ENCODE peak calls at places on chromosomes 1 and 21, in eight cellular contexts. One of them, this sample, is unnamed.

GRCh38 chr1:116667577-116668105 is at the start of gene IGSF3:
- DNase-seq in HTR-8/SVneo: peak; percentile 41
- DNase-seq in omental fat pad: peak; percentile 27
- DNase-seq in stimulated activated CD4-positive, alpha-beta T cell treated with anti-CD3 and anti-CD28 coated beads, Interleukin-15, amount 100 ng/mL, for 24 hours: peak; percentile 79
- DNase-seq in left ventricle myocardium superior: peak; percentile 90
- DNase-seq in GM23338: peak; percentile 89
- DNase-seq in endodermal cell: peak; percentile 93
- DNase-seq in upper lobe of right lung: peak; percentile 92
- DNase-seq in this sample: peak; percentile 79

GRCh38 chr1:94095744-94096469 is 25.0 kb downstream of the ABCA4 start:
- DNase-seq in upper lobe of right lung: no peak
- DNase-seq in endodermal cell: no peak
- DNase-seq in HTR-8/SVneo: no peak
- DNase-seq in omental fat pad: no peak
- DNase-seq in GM23338: no peak
- DNase-seq in left ventricle myocardium superior: peak; percentile 70
- DNase-seq in stimulated activated CD4-positive, alpha-beta T cell treated with anti-CD3 and anti-CD28 coated beads, Interleukin-15, amount 100 ng/mL, for 24 hours: no peak
- DNase-seq in this sample: peak; percentile 48

GRCh38 chr1:10665930-10666850 is 130.3 kb downstream of the CASZ1 start:
- DNase-seq in omental fat pad: no peak
- DNase-seq in upper lobe of right lung: peak; percentile 94
- DNase-seq in stimulated activated CD4-positive, alpha-beta T cell treated with anti-CD3 and anti-CD28 coated beads, Interleukin-15, amount 100 ng/mL, for 24 hours: no peak
- DNase-seq in left ventricle myocardium superior: peak; percentile 90
- DNase-seq in endodermal cell: no peak
- DNase-seq in GM23338: no peak
- DNase-seq in HTR-8/SVneo: no peak
- DNase-seq in this sample: no peak

GRCh38 chr1:205301220-205301821 is 20.2 kb downstream of the NUAK2 start:
- DNase-seq in stimulated activated CD4-positive, alpha-beta T cell treated with anti-CD3 and anti-CD28 coated beads, Interleukin-15, amount 100 ng/mL, for 24 hours: no peak
- DNase-seq in left ventricle myocardium superior: no peak
- DNase-seq in endodermal cell: peak; percentile 99
- DNase-seq in upper lobe of right lung: peak; percentile 95
- DNase-seq in omental fat pad: no peak
- DNase-seq in GM23338: peak; percentile 100
- DNase-seq in HTR-8/SVneo: peak; percentile 93
- DNase-seq in this sample: peak; percentile 86

GRCh38 chr1:159763686-159764085 is 17.1 kb upstream of the DUSP23 start:
- DNase-seq in omental fat pad: no peak
- DNase-seq in endodermal cell: no peak
- DNase-seq in HTR-8/SVneo: no peak
- DNase-seq in stimulated activated CD4-positive, alpha-beta T cell treated with anti-CD3 and anti-CD28 coated beads, Interleukin-15, amount 100 ng/mL, for 24 hours: no peak
- DNase-seq in upper lobe of right lung: no peak
- DNase-seq in left ventricle myocardium superior: no peak
- DNase-seq in GM23338: no peak
- DNase-seq in this sample: no peak

GRCh38 chr1:192476802-192477298 is 98.7 kb upstream of the RGS1 start:
- DNase-seq in HTR-8/SVneo: no peak
- DNase-seq in GM23338: no peak
- DNase-seq in upper lobe of right lung: no peak
- DNase-seq in omental fat pad: no peak
- DNase-seq in endodermal cell: no peak
- DNase-seq in left ventricle myocardium superior: peak; percentile 57
- DNase-seq in stimulated activated CD4-positive, alpha-beta T cell treated with anti-CD3 and anti-CD28 coated beads, Interleukin-15, amount 100 ng/mL, for 24 hours: peak; percentile 11
- DNase-seq in this sample: peak; percentile 16

GRCh38 chr1:202888204-202888506 is 794 bp downstream of the RABIF start:
- DNase-seq in GM23338: no peak
- DNase-seq in omental fat pad: no peak
- DNase-seq in left ventricle myocardium superior: no peak
- DNase-seq in stimulated activated CD4-positive, alpha-beta T cell treated with anti-CD3 and anti-CD28 coated beads, Interleukin-15, amount 100 ng/mL, for 24 hours: no peak
- DNase-seq in HTR-8/SVneo: no peak
- DNase-seq in upper lobe of right lung: no peak
- DNase-seq in endodermal cell: no peak
- DNase-seq in this sample: no peak

GRCh38 chr1:24516506-24516905 is 13.9 kb downstream of the RCAN3 start:
- DNase-seq in HTR-8/SVneo: no peak
- DNase-seq in upper lobe of right lung: no peak
- DNase-seq in GM23338: no peak
- DNase-seq in stimulated activated CD4-positive, alpha-beta T cell treated with anti-CD3 and anti-CD28 coated beads, Interleukin-15, amount 100 ng/mL, for 24 hours: no peak
- DNase-seq in endodermal cell: no peak
- DNase-seq in left ventricle myocardium superior: no peak
- DNase-seq in omental fat pad: no peak
- DNase-seq in this sample: no peak

GRCh38 chr1:1067284-1068076 is 6.6 kb downstream of the RNF223 start:
- DNase-seq in GM23338: no peak
- DNase-seq in omental fat pad: no peak
- DNase-seq in upper lobe of right lung: peak; percentile 86
- DNase-seq in left ventricle myocardium superior: no peak
- DNase-seq in HTR-8/SVneo: no peak
- DNase-seq in stimulated activated CD4-positive, alpha-beta T cell treated with anti-CD3 and anti-CD28 coated beads, Interleukin-15, amount 100 ng/mL, for 24 hours: no peak
- DNase-seq in endodermal cell: no peak
- DNase-seq in this sample: no peak

GRCh38 chr1:197944485-197944884 is 27.3 kb downstream of the LHX9 start:
- DNase-seq in stimulated activated CD4-positive, alpha-beta T cell treated with anti-CD3 and anti-CD28 coated beads, Interleukin-15, amount 100 ng/mL, for 24 hours: no peak
- DNase-seq in omental fat pad: no peak
- DNase-seq in HTR-8/SVneo: no peak
- DNase-seq in upper lobe of right lung: no peak
- DNase-seq in GM23338: no peak
- DNase-seq in left ventricle myocardium superior: no peak
- DNase-seq in endodermal cell: no peak
- DNase-seq in this sample: no peak

GRCh38 chr1:74522143-74522542 is 9.7 kb upstream of the LRRC53 start:
- DNase-seq in HTR-8/SVneo: no peak
- DNase-seq in left ventricle myocardium superior: no peak
- DNase-seq in endodermal cell: peak; percentile 77
- DNase-seq in omental fat pad: no peak
- DNase-seq in GM23338: peak; percentile 94
- DNase-seq in upper lobe of right lung: no peak
- DNase-seq in stimulated activated CD4-positive, alpha-beta T cell treated with anti-CD3 and anti-CD28 coated beads, Interleukin-15, amount 100 ng/mL, for 24 hours: no peak
- DNase-seq in this sample: no peak

GRCh38 chr1:147640553-147641165 is 29.7 kb downstream of the ACP6 start:
- DNase-seq in upper lobe of right lung: peak; percentile 82
- DNase-seq in left ventricle myocardium superior: peak; percentile 64
- DNase-seq in HTR-8/SVneo: peak; percentile 72
- DNase-seq in endodermal cell: peak; percentile 95
- DNase-seq in omental fat pad: peak; percentile 42
- DNase-seq in stimulated activated CD4-positive, alpha-beta T cell treated with anti-CD3 and anti-CD28 coated beads, Interleukin-15, amount 100 ng/mL, for 24 hours: peak; percentile 89
- DNase-seq in GM23338: peak; percentile 97
- DNase-seq in this sample: peak; percentile 80

GRCh38 chr21:43639470-43640178 is 19.7 kb downstream of the HSF2BP start:
- DNase-seq in GM23338: no peak
- DNase-seq in endodermal cell: no peak
- DNase-seq in stimulated activated CD4-positive, alpha-beta T cell treated with anti-CD3 and anti-CD28 coated beads, Interleukin-15, amount 100 ng/mL, for 24 hours: no peak
- DNase-seq in upper lobe of right lung: no peak
- DNase-seq in HTR-8/SVneo: no peak
- DNase-seq in left ventricle myocardium superior: no peak
- DNase-seq in omental fat pad: no peak
- DNase-seq in this sample: no peak

GRCh38 chr1:238061967-238062613 is 171.4 kb upstream of the ZP4 start:
- DNase-seq in HTR-8/SVneo: peak; percentile 19
- DNase-seq in omental fat pad: no peak
- DNase-seq in left ventricle myocardium superior: no peak
- DNase-seq in stimulated activated CD4-positive, alpha-beta T cell treated with anti-CD3 and anti-CD28 coated beads, Interleukin-15, amount 100 ng/mL, for 24 hours: no peak
- DNase-seq in endodermal cell: no peak
- DNase-seq in GM23338: no peak
- DNase-seq in upper lobe of right lung: no peak
- DNase-seq in this sample: no peak

GRCh38 chr1:13948851-13949490 is 249.0 kb downstream of the PRDM2 start:
- DNase-seq in endodermal cell: no peak
- DNase-seq in HTR-8/SVneo: no peak
- DNase-seq in left ventricle myocardium superior: peak; percentile 59
- DNase-seq in GM23338: no peak
- DNase-seq in stimulated activated CD4-positive, alpha-beta T cell treated with anti-CD3 and anti-CD28 coated beads, Interleukin-15, amount 100 ng/mL, for 24 hours: no peak
- DNase-seq in omental fat pad: no peak
- DNase-seq in upper lobe of right lung: no peak
- DNase-seq in this sample: peak; percentile 76

GRCh38 chr1:32194984-32195383 is 5.4 kb upstream of the CCDC28B start:
- DNase-seq in upper lobe of right lung: no peak
- DNase-seq in GM23338: no peak
- DNase-seq in endodermal cell: no peak
- DNase-seq in HTR-8/SVneo: no peak
- DNase-seq in left ventricle myocardium superior: no peak
- DNase-seq in stimulated activated CD4-positive, alpha-beta T cell treated with anti-CD3 and anti-CD28 coated beads, Interleukin-15, amount 100 ng/mL, for 24 hours: no peak
- DNase-seq in omental fat pad: no peak
- DNase-seq in this sample: no peak

GRCh38 chr1:43199093-43199726 is 27.1 kb downstream of the CFAP57 start:
- DNase-seq in endodermal cell: no peak
- DNase-seq in left ventricle myocardium superior: no peak
- DNase-seq in upper lobe of right lung: no peak
- DNase-seq in GM23338: no peak
- DNase-seq in omental fat pad: no peak
- DNase-seq in stimulated activated CD4-positive, alpha-beta T cell treated with anti-CD3 and anti-CD28 coated beads, Interleukin-15, amount 100 ng/mL, for 24 hours: no peak
- DNase-seq in HTR-8/SVneo: no peak
- DNase-seq in this sample: no peak

GRCh38 chr1:216306830-216307229 is 116.4 kb downstream of the USH2A start:
- DNase-seq in HTR-8/SVneo: no peak
- DNase-seq in left ventricle myocardium superior: no peak
- DNase-seq in upper lobe of right lung: no peak
- DNase-seq in GM23338: peak; percentile 25
- DNase-seq in endodermal cell: peak; percentile 58
- DNase-seq in stimulated activated CD4-positive, alpha-beta T cell treated with anti-CD3 and anti-CD28 coated beads, Interleukin-15, amount 100 ng/mL, for 24 hours: no peak
- DNase-seq in omental fat pad: no peak
- DNase-seq in this sample: no peak

GRCh38 chr1:61727544-61727943 is 2.6 kb upstream of the TM2D1 start:
- DNase-seq in GM23338: no peak
- DNase-seq in stimulated activated CD4-positive, alpha-beta T cell treated with anti-CD3 and anti-CD28 coated beads, Interleukin-15, amount 100 ng/mL, for 24 hours: no peak
- DNase-seq in HTR-8/SVneo: no peak
- DNase-seq in left ventricle myocardium superior: no peak
- DNase-seq in omental fat pad: no peak
- DNase-seq in endodermal cell: no peak
- DNase-seq in upper lobe of right lung: no peak
- DNase-seq in this sample: no peak

GRCh38 chr1:21620461-21620860 is 48.7 kb downstream of the RAP1GAP start:
- DNase-seq in upper lobe of right lung: no peak
- DNase-seq in left ventricle myocardium superior: peak; percentile 60
- DNase-seq in endodermal cell: no peak
- DNase-seq in omental fat pad: no peak
- DNase-seq in HTR-8/SVneo: no peak
- DNase-seq in GM23338: no peak
- DNase-seq in stimulated activated CD4-positive, alpha-beta T cell treated with anti-CD3 and anti-CD28 coated beads, Interleukin-15, amount 100 ng/mL, for 24 hours: no peak
- DNase-seq in this sample: no peak

GRCh38 chr1:174005032-174005431 is 17.1 kb downstream of the RC3H1 start:
- DNase-seq in GM23338: no peak
- DNase-seq in left ventricle myocardium superior: no peak
- DNase-seq in HTR-8/SVneo: no peak
- DNase-seq in stimulated activated CD4-positive, alpha-beta T cell treated with anti-CD3 and anti-CD28 coated beads, Interleukin-15, amount 100 ng/mL, for 24 hours: no peak
- DNase-seq in omental fat pad: no peak
- DNase-seq in endodermal cell: no peak
- DNase-seq in upper lobe of right lung: no peak
- DNase-seq in this sample: no peak

GRCh38 chr1:3292868-3293562 is 161.4 kb upstream of the ARHGEF16 start:
- DNase-seq in endodermal cell: no peak
- DNase-seq in GM23338: no peak
- DNase-seq in upper lobe of right lung: no peak
- DNase-seq in HTR-8/SVneo: no peak
- DNase-seq in stimulated activated CD4-positive, alpha-beta T cell treated with anti-CD3 and anti-CD28 coated beads, Interleukin-15, amount 100 ng/mL, for 24 hours: no peak
- DNase-seq in omental fat pad: no peak
- DNase-seq in left ventricle myocardium superior: no peak
- DNase-seq in this sample: no peak

GRCh38 chr21:31194510-31195293 is 149.4 kb downstream of the TIAM1 start:
- DNase-seq in HTR-8/SVneo: no peak
- DNase-seq in GM23338: no peak
- DNase-seq in stimulated activated CD4-positive, alpha-beta T cell treated with anti-CD3 and anti-CD28 coated beads, Interleukin-15, amount 100 ng/mL, for 24 hours: no peak
- DNase-seq in endodermal cell: no peak
- DNase-seq in upper lobe of right lung: no peak
- DNase-seq in left ventricle myocardium superior: no peak
- DNase-seq in omental fat pad: no peak
- DNase-seq in this sample: no peak

GRCh38 chr1:199735660-199736059 is 291.9 kb upstream of the NR5A2 start:
- DNase-seq in left ventricle myocardium superior: no peak
- DNase-seq in upper lobe of right lung: no peak
- DNase-seq in omental fat pad: no peak
- DNase-seq in GM23338: peak; percentile 21
- DNase-seq in stimulated activated CD4-positive, alpha-beta T cell treated with anti-CD3 and anti-CD28 coated beads, Interleukin-15, amount 100 ng/mL, for 24 hours: no peak
- DNase-seq in endodermal cell: no peak
- DNase-seq in HTR-8/SVneo: no peak
- DNase-seq in this sample: no peak

GRCh38 chr1:151196292-151196800 is 2.0 kb upstream of the PIP5K1A start:
- DNase-seq in GM23338: peak; percentile 77
- DNase-seq in upper lobe of right lung: no peak
- DNase-seq in left ventricle myocardium superior: no peak
- DNase-seq in HTR-8/SVneo: peak; percentile 67
- DNase-seq in endodermal cell: peak; percentile 69
- DNase-seq in stimulated activated CD4-positive, alpha-beta T cell treated with anti-CD3 and anti-CD28 coated beads, Interleukin-15, amount 100 ng/mL, for 24 hours: peak; percentile 67
- DNase-seq in omental fat pad: no peak
- DNase-seq in this sample: peak; percentile 89

GRCh38 chr1:67844988-67845387 is 11.7 kb upstream of the GNG12 start:
- DNase-seq in omental fat pad: no peak
- DNase-seq in upper lobe of right lung: no peak
- DNase-seq in stimulated activated CD4-positive, alpha-beta T cell treated with anti-CD3 and anti-CD28 coated beads, Interleukin-15, amount 100 ng/mL, for 24 hours: no peak
- DNase-seq in GM23338: no peak
- DNase-seq in left ventricle myocardium superior: no peak
- DNase-seq in endodermal cell: no peak
- DNase-seq in HTR-8/SVneo: no peak
- DNase-seq in this sample: no peak

This sample was measured in testis.